ENCODE peak calls at places on chromosomes 4 and X, in six cellular contexts. J is hippocampal formation; X is MCF 10A; C is NCI-H2171 treated with DMSO at 0.1 percent for 48 hours; D is stimulated activated CD8-positive, alpha-beta memory T cell treated with anti-CD3 and anti-CD28 coated beads, Interleukin-7, amount 100 ng/mL, for 48 hours; R is NCI-H2081. G is an unnamed sample.

GRCh38 chrX:40253770-40254169 is 156.0 kb upstream of the BCOR start:
- DNase-seq in J (no peak), X (no peak), C (no peak), D (no peak), R (no peak), G (no peak)

GRCh38 chr4:163590609-163591264 is 96.2 kb downstream of the TMA16 start:
- DNase-seq in J (no peak), X (peak; percentile 52), C (no peak), D (no peak), R (no peak), G (no peak)

GRCh38 chrX:96394566-96394965 is 290.1 kb upstream of the DIAPH2 start:
- DNase-seq in J (no peak), X (no peak), C (no peak), D (no peak), R (no peak), G (no peak)

GRCh38 chr4:6898763-6899162 is 10.9 kb upstream of the TBC1D14 start:
- DNase-seq in J (no peak), X (no peak), C (no peak), D (no peak), R (no peak), G (no peak)

GRCh38 chr4:153640476-153640802 is 43.6 kb upstream of the TLR2 start:
- DNase-seq in J (no peak), X (no peak), C (no peak), D (no peak), R (no peak), G (no peak)

GRCh38 chrX:6683353-6683752 is 148.4 kb upstream of the VCX3A start:
- DNase-seq in J (no peak), X (no peak), C (no peak), D (no peak), R (no peak), G (no peak)

GRCh38 chr4:57679969-57680368 is 569.8 kb upstream of the IGFBP7 start:
- DNase-seq in J (no peak), X (no peak), C (no peak), D (no peak), R (no peak), G (no peak)

GRCh38 chr4:1290165-1290977 is 680 bp downstream of the MAEA start:
- DNase-seq in J (no peak), X (peak; percentile 21), C (no peak), D (no peak), R (no peak), G (no peak)

GRCh38 chr4:70815370-70815769 is 24.3 kb downstream of the GRSF1 start:
- DNase-seq in J (no peak), X (no peak), C (no peak), D (no peak), R (no peak), G (no peak)

GRCh38 chrX:100647095-100647494 is 3.1 kb downstream of the SRPX2 start:
- DNase-seq in J (no peak), X (no peak), C (no peak), D (no peak), R (no peak), G (no peak)

GRCh38 chr4:55758081-55758480 is 61.5 kb upstream of the EXOC1L start:
- DNase-seq in J (no peak), X (no peak), C (peak; percentile 50), D (no peak), R (no peak), G (no peak)

GRCh38 chr4:152117501-152117900 is 356.7 kb upstream of the GATB start:
- DNase-seq in J (no peak), X (no peak), C (no peak), D (no peak), R (no peak), G (no peak)

GRCh38 chr4:41012308-41012707 is 202.0 kb downstream of the APBB2 start:
- DNase-seq in J (no peak), X (no peak), C (no peak), D (no peak), R (no peak), G (no peak)

GRCh38 chr4:77922158-77923094 is 59.8 kb downstream of the MRPL1 start:
- DNase-seq in J (no peak), X (peak; percentile 31), C (no peak), D (no peak), R (no peak), G (no peak)

GRCh38 chr4:189053621-189054020 is 887.1 kb upstream of the FRG1 start:
- DNase-seq in J (no peak), X (no peak), C (no peak), D (no peak), R (no peak), G (no peak)

GRCh38 chr4:88779431-88779830 is 81.8 kb upstream of the NAP1L5 start:
- DNase-seq in J (no peak), X (no peak), C (no peak), D (no peak), R (no peak), G (no peak)

GRCh38 chrX:147072747-147073146 is 258.2 kb upstream of the CXorf51A start:
- DNase-seq in J (no peak), X (no peak), C (no peak), D (no peak), R (no peak), G (no peak)

GRCh38 chrX:10032147-10032546 is 65.0 kb downstream of the CLDN34 start:
- DNase-seq in J (no peak), X (no peak), C (no peak), D (no peak), R (no peak), G (no peak)

GRCh38 chr4:24584175-24584850 is at the start of gene DHX15:
- DNase-seq in J (peak; percentile 89), X (peak; percentile 98), C (peak; percentile 81), D (peak; percentile 86), R (peak; percentile 98), G (peak; percentile 95)

GRCh38 chrX:18886344-18887161 is 97.4 kb downstream of the PHKA2 start:
- DNase-seq in J (peak; percentile 51), X (peak; percentile 76), C (peak; percentile 30), D (no peak), R (peak; percentile 32), G (no peak)

GRCh38 chrX:1860936-1861670 is 246.2 kb downstream of the ASMT start:
- DNase-seq in J (no peak), X (no peak), C (no peak), D (no peak), R (no peak), G (no peak)

GRCh38 chr4:65665951-65666523 is 4.3 kb downstream of the EPHA5 start:
- DNase-seq in J (no peak), X (peak; percentile 41), C (peak; percentile 52), D (no peak), R (peak; percentile 38), G (no peak)

GRCh38 chr4:3613980-3614730 is 81.9 kb upstream of the LRPAP1 start:
- DNase-seq in J (no peak), X (peak; percentile 58), C (no peak), D (no peak), R (no peak), G (no peak)

GRCh38 chr4:65007841-65008439 is 598.7 kb upstream of the TECRL start:
- DNase-seq in J (no peak), X (peak; percentile 68), C (peak; percentile 57), D (no peak), R (peak; percentile 61), G (peak; percentile 36)

GRCh38 chr4:73964862-73965611 is 16.8 kb downstream of the PF4 start:
- DNase-seq in J (no peak), X (peak; percentile 3), C (no peak), D (no peak), R (no peak), G (no peak)

GRCh38 chrX:153639177-153640044 is 7.6 kb upstream of the DUSP9 start:
- DNase-seq in J (no peak), X (no peak), C (no peak), D (no peak), R (no peak), G (no peak)

GRCh38 chr4:133154725-133155124 is 5.6 kb downstream of the PCDH10 start:
- DNase-seq in J (no peak), X (peak; percentile 31), C (no peak), D (no peak), R (no peak), G (no peak)

GRCh38 chrX:7068939-7069367 is 78.6 kb upstream of the STS start:
- DNase-seq in J (no peak), X (peak; percentile 90), C (peak; percentile 10), D (no peak), R (no peak), G (no peak)

GRCh38 chrX:120287513-120288112 is 23.6 kb downstream of the TMEM255A start:
- DNase-seq in J (no peak), X (no peak), C (no peak), D (no peak), R (no peak), G (no peak)

GRCh38 chrX:2710041-2710471 is 19.0 kb downstream of the CD99 start:
- DNase-seq in J (no peak), X (peak; percentile 85), C (no peak), D (no peak), R (no peak), G (no peak)

GRCh38 chr4:40940764-40941163 is 191.0 kb downstream of the NSUN7 start:
- DNase-seq in J (no peak), X (no peak), C (no peak), D (no peak), R (no peak), G (no peak)